ENCODE peak calls at places on chromosomes 3 and 15, in ten cellular contexts. C is erythroblast; S is neural progenitor cell; G is astrocyte of the spinal cord; K is NCI-H1105; T is MV-4-11; L is CD4-positive, alpha-beta memory T cell; Q is CD8-positive, alpha-beta memory T cell; I is A549; W is activated naive CD4-positive, alpha-beta T cell. Y is an unnamed sample.

GRCh38 chr3:189349772-189350171 is 178.0 kb downstream of the TPRG1 start:
- DNase-seq in C (no peak), S (no peak), G (peak), K (no peak), T (no peak), L (no peak), Q (no peak), I (no peak), W (no peak), Y (no peak)

GRCh38 chr3:155744091-155744625 is 713 bp downstream of the PLCH1 start:
- DNase-seq in C (peak), S (peak), G (peak), K (peak), T (no peak), L (peak), Q (no peak), I (peak), W (peak), Y (peak)

GRCh38 chr3:43194490-43195115 is 88.7 kb upstream of the POMGNT2 start:
- DNase-seq in C (no peak), S (no peak), G (no peak), K (no peak), T (no peak), L (peak), Q (no peak), I (no peak), W (peak), Y (peak)

GRCh38 chr3:52529376-52530333 is 4.0 kb downstream of the NT5DC2 start:
- DNase-seq in C (peak), S (no peak), G (peak), K (no peak), T (no peak), L (no peak), Q (no peak), I (no peak), W (no peak), Y (no peak)

GRCh38 chr3:184423567-184423966 is 43.7 kb downstream of the CHRD start:
- DNase-seq in C (no peak), S (no peak), G (no peak), K (no peak), T (peak), L (no peak), Q (no peak), I (no peak), W (no peak), Y (no peak)

GRCh38 chr15:69729167-69729748 is 276.6 kb downstream of the RPLP1 start:
- DNase-seq in C (peak), S (peak), G (no peak), K (no peak), T (peak), L (peak), Q (peak), I (no peak), W (peak), Y (peak)

GRCh38 chr3:100067589-100067988 is 46.7 kb downstream of the FILIP1L start:
- DNase-seq in C (no peak), S (no peak), G (no peak), K (no peak), T (no peak), L (no peak), Q (no peak), I (no peak), W (no peak), Y (no peak)

GRCh38 chr3:171356251-171356650 is 104.0 kb downstream of the TNIK start:
- DNase-seq in C (no peak), S (no peak), G (no peak), K (no peak), T (no peak), L (no peak), Q (no peak), I (no peak), W (no peak), Y (no peak)

GRCh38 chr3:89223188-89223587 is 115.8 kb downstream of the EPHA3 start:
- DNase-seq in C (no peak), S (no peak), G (no peak), K (peak), T (no peak), L (no peak), Q (no peak), I (no peak), W (no peak), Y (no peak)

GRCh38 chr15:58521293-58521991 is 89.7 kb downstream of the LIPC start:
- DNase-seq in C (peak), S (no peak), G (peak), K (no peak), T (peak), L (no peak), Q (no peak), I (peak), W (no peak), Y (no peak)

GRCh38 chr3:152583913-152584312 is 251.0 kb upstream of the P2RY1 start:
- DNase-seq in C (no peak), S (no peak), G (peak), K (no peak), T (no peak), L (no peak), Q (no peak), I (no peak), W (no peak), Y (no peak)

GRCh38 chr15:51322622-51323296 is 15.6 kb downstream of the CYP19A1 start:
- DNase-seq in C (no peak), S (no peak), G (no peak), K (no peak), T (peak), L (no peak), Q (no peak), I (no peak), W (no peak), Y (no peak)

GRCh38 chr15:60591491-60592385 is 112.8 kb upstream of the ICE2 start:
- DNase-seq in C (peak), S (peak), G (no peak), K (no peak), T (no peak), L (peak), Q (peak), I (peak), W (peak), Y (peak)

Y was measured in naive thymus-derived CD4-positive, alpha-beta T cell.